ENCODE peak calls at places on chromosome 22, in nine cellular contexts. Z is hypothalamus; I is T-helper 2 cell; L is fibroblast of the aortic adventitia; O is GM13976; H is activated CD4-positive, alpha-beta T cell treated with anti-CD3 and anti-CD28 coated beads, Interleukin-2, amount 50 U/mL, for 1 hour; S is CD4-positive, alpha-beta T cell; D is mesendoderm; N is NCI-H187. Q is an unnamed sample.

GRCh38 chr22:30876221-30876751 is 92.3 kb downstream of the MORC2 start:
- DNase-seq in N (no peak), S (no peak), H (no peak), D (no peak), O (no peak), I (no peak), Z (no peak), L (no peak), Q (peak)

GRCh38 chr22:31970490-31971444 is 26.4 kb downstream of the YWHAH start:
- DNase-seq in D (peak), N (peak), I (peak), S (peak), L (peak), H (peak), Z (peak), O (peak), Q (peak)

GRCh38 chr22:29310863-29311339 is 4.5 kb downstream of the GAS2L1 start:
- DNase-seq in H (peak), N (peak), I (peak), L (peak), S (no peak), Z (peak), O (peak), D (peak), Q (peak)

GRCh38 chr22:28231423-28231822 is 312.4 kb upstream of the PITPNB start:
- DNase-seq in O (no peak), Z (no peak), N (no peak), L (peak), H (no peak), S (no peak), I (no peak), D (peak), Q (peak)

GRCh38 chr22:39360674-39361413 is 11.1 kb downstream of the SYNGR1 start:
- DNase-seq in D (peak), N (no peak), I (no peak), L (no peak), Z (no peak), H (no peak), S (no peak), O (no peak), Q (peak)

GRCh38 chr22:34122064-34122463 is 201.8 kb upstream of the LARGE1 start:
- DNase-seq in Z (no peak), L (no peak), S (no peak), I (no peak), D (no peak), H (no peak), N (no peak), O (no peak), Q (no peak)

GRCh38 chr22:25485626-25486545 is 78.6 kb upstream of the GRK3 start:
- DNase-seq in Z (no peak), L (no peak), D (no peak), N (no peak), O (no peak), S (no peak), H (no peak), I (no peak), Q (no peak)

GRCh38 chr22:42313804-42314581 is 43.5 kb upstream of the TCF20 start:
- DNase-seq in N (peak), H (peak), I (peak), O (peak), Z (peak), L (no peak), S (peak), D (peak), Q (peak)

GRCh38 chr22:25402501-25403283 is 161.8 kb upstream of the GRK3 start:
- DNase-seq in Z (no peak), L (peak), N (no peak), I (no peak), O (peak), S (no peak), H (no peak), D (peak), Q (peak)

GRCh38 chr22:42947211-42947990 is 67.5 kb downstream of the PACSIN2 start:
- DNase-seq in O (no peak), L (no peak), Z (no peak), N (no peak), I (no peak), S (no peak), D (peak), H (no peak), Q (no peak)

GRCh38 chr22:23818541-23818940 is 20.3 kb downstream of the DERL3 start:
- DNase-seq in Z (no peak), H (no peak), I (no peak), S (no peak), O (no peak), L (no peak), N (no peak), D (no peak), Q (no peak)

GRCh38 chr22:36981247-36981775 is 37.9 kb downstream of the TST start:
- DNase-seq in I (no peak), H (no peak), S (no peak), O (no peak), Z (no peak), D (no peak), N (no peak), L (no peak), Q (no peak)

GRCh38 chr22:27487600-27488450 is 313.7 kb downstream of the MN1 start:
- DNase-seq in I (no peak), S (no peak), Z (no peak), O (no peak), H (no peak), D (no peak), L (peak), N (no peak), Q (no peak)

GRCh38 chr22:48021946-48022345 is 1259.5 kb downstream of the TBC1D22A start:
- DNase-seq in H (no peak), S (no peak), I (no peak), N (no peak), O (no peak), L (no peak), Z (no peak), D (peak), Q (no peak)

GRCh38 chr22:37559901-37560681 is at the start of gene CDC42EP1:
- DNase-seq in D (peak), Z (peak), O (no peak), N (no peak), L (peak), I (no peak), S (no peak), H (no peak), Q (peak)

GRCh38 chr22:49624421-49625177 is 203.1 kb downstream of the BRD1 start:
- DNase-seq in O (no peak), H (no peak), N (no peak), I (no peak), D (no peak), Z (no peak), L (no peak), S (no peak), Q (no peak)

GRCh38 chr22:22692707-22693530 is 48.5 kb downstream of the GGTLC2 start:
- DNase-seq in S (peak), I (peak), H (peak), N (peak), Z (no peak), O (peak), L (peak), D (peak), Q (peak)

GRCh38 chr22:31284756-31285155 is 7.5 kb downstream of the PIK3IP1 start:
- DNase-seq in N (no peak), D (no peak), S (no peak), I (no peak), L (no peak), O (no peak), H (no peak), Z (no peak), Q (no peak)

GRCh38 chr22:40385041-40385782 is 14.8 kb downstream of the SGSM3 start:
- DNase-seq in N (no peak), H (peak), L (no peak), S (no peak), O (peak), Z (no peak), D (no peak), I (no peak), Q (no peak)